ENCODE peak calls at places on chromosomes 2 and 18, in nine cellular contexts. R is ovary; N is CD4-positive, alpha-beta T cell; E is AG04449; G is type B pancreatic cell; V is neural crest cell; W is pancreas; B is uterus; H is astrocyte of the spinal cord. F is an unnamed sample.
A peak's percentile ranks its signal among the peaks of the same experiment; 100 is the strongest.

GRCh38 chr2:23385351-23385747 is 370 bp downstream of the KLHL29 start:
- DNase-seq in B (peak; percentile 41), R (no peak), W (no peak), E (no peak), N (peak; percentile 26), G (no peak), V (peak; percentile 33), H (peak; percentile 49), F (no peak)

GRCh38 chr18:21291106-21291505 is 49.1 kb downstream of the GREB1L start:
- DNase-seq in B (no peak), W (no peak), V (no peak), R (no peak), E (no peak), G (no peak), H (no peak), N (no peak), F (no peak)

GRCh38 chr18:62717850-62718229 is 2.5 kb downstream of the PHLPP1 start:
- DNase-seq in G (no peak), W (no peak), H (peak; percentile 59), N (no peak), B (no peak), E (no peak), R (no peak), V (no peak), F (no peak)

GRCh38 chr2:18637196-18637595 is 47.8 kb upstream of the NT5C1B start:
- DNase-seq in H (no peak), R (no peak), E (no peak), G (no peak), B (no peak), V (no peak), N (no peak), W (no peak), F (no peak)

GRCh38 chr2:120415060-120415459 is 69.1 kb downstream of the INHBB start:
- DNase-seq in H (no peak), W (no peak), E (no peak), G (no peak), B (no peak), V (no peak), N (no peak), R (no peak), F (no peak)

GRCh38 chr2:210227689-210228088 is 2.4 kb upstream of the ACADL start:
- DNase-seq in G (no peak), N (no peak), W (no peak), B (no peak), V (no peak), E (no peak), R (no peak), H (no peak), F (no peak)

GRCh38 chr18:56139792-56140254 is 498.6 kb downstream of the TXNL1 start:
- DNase-seq in G (no peak), H (peak; percentile 81), B (peak; percentile 62), R (peak; percentile 54), V (no peak), W (no peak), N (no peak), E (peak; percentile 74), F (no peak)

GRCh38 chr2:190343170-190343499 is 254 bp upstream of the INPP1 start:
- DNase-seq in V (no peak), W (no peak), H (no peak), E (no peak), B (no peak), N (no peak), G (no peak), R (no peak), F (no peak)

GRCh38 chr2:88227446-88227845 is 57.3 kb downstream of the THNSL2 start:
- DNase-seq in N (no peak), W (no peak), R (no peak), E (no peak), G (no peak), B (no peak), H (peak; percentile 26), V (no peak), F (no peak)

GRCh38 chr18:76256897-76257500 is 238.0 kb downstream of the ZNF516 start:
- DNase-seq in R (peak; percentile 59), W (no peak), B (peak; percentile 52), N (no peak), G (no peak), E (peak; percentile 33), V (no peak), H (peak; percentile 71), F (no peak)

GRCh38 chr2:219916261-219916660 is 288.8 kb downstream of the SLC4A3 start:
- DNase-seq in V (no peak), H (no peak), B (no peak), R (no peak), G (no peak), W (no peak), N (no peak), E (no peak), F (no peak)

GRCh38 chr18:26548144-26549102 is at the start of gene KCTD1:
- DNase-seq in G (peak; percentile 85), W (peak; percentile 87), N (peak; percentile 52), V (peak; percentile 71), E (peak; percentile 44), B (peak; percentile 67), R (peak; percentile 80), H (peak; percentile 90), F (peak; percentile 56)

GRCh38 chr2:195434346-195434745 is 222.7 kb upstream of the SLC39A10 start:
- DNase-seq in W (no peak), V (no peak), B (no peak), G (no peak), H (no peak), E (no peak), N (no peak), R (no peak), F (no peak)

GRCh38 chr2:98870516-98871158 is 65.4 kb downstream of the CRACDL start:
- DNase-seq in R (no peak), V (no peak), G (no peak), W (no peak), E (no peak), H (no peak), B (no peak), N (no peak), F (no peak)

GRCh38 chr2:81234711-81235110 is 930.2 kb upstream of the LRRTM1 start:
- DNase-seq in H (no peak), N (no peak), G (no peak), V (no peak), B (no peak), E (no peak), R (no peak), W (no peak), F (no peak)

GRCh38 chr18:79921984-79922965 is 29.2 kb downstream of the SLC66A2 start:
- DNase-seq in N (no peak), H (no peak), B (no peak), E (no peak), G (peak; percentile 42), W (peak; percentile 8), R (peak; percentile 9), V (no peak), F (no peak)

GRCh38 chr2:241242306-241242705 is 53.8 kb downstream of the ANO7 start:
- DNase-seq in W (no peak), E (no peak), H (no peak), V (no peak), G (no peak), R (no peak), N (no peak), B (no peak), F (no peak)

GRCh38 chr2:216298719-216299118 is 73.6 kb downstream of the MARCHF4 start:
- DNase-seq in B (no peak), R (no peak), E (peak; percentile 85), V (no peak), H (peak; percentile 44), W (no peak), N (no peak), G (no peak), F (no peak)

GRCh38 chr2:37287966-37288365 is 36.7 kb downstream of the PRKD3 start:
- DNase-seq in R (no peak), N (no peak), H (no peak), B (no peak), G (no peak), V (no peak), W (no peak), E (no peak), F (no peak)
- TF ChIP-seq CTCF in R (no peak), N (no peak), H (no peak), B (no peak), G (no peak), V (no peak), W (no peak), E (no peak), F (no peak)

DNA sequence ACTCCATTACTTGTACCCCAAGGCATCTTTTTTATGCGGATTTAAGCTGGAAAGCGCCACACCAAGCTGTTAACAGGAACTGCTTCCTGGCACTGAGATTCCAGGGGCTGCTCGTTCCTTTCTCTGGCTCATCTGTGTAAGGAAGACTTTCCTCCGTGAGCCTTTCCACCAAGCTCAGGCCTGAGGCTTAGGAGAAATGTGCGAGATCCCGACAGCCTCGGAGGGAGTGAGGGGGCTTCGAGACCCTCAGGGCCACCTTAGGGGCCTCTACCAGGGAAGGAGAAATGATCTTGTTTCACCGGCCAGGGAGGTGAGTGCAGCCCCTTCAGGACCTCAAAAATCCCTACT is 17.1 kb downstream of the B3GNT7 start:
- DNase-seq in R (no peak), N (no peak), E (no peak), W (no peak), B (no peak), G (no peak), V (no peak), H (no peak), F (no peak)
- TF ChIP-seq CTCF in R (no peak), N (no peak), E (no peak), W (no peak), B (no peak), G (no peak), V (no peak), H (no peak), F (no peak)

DNA sequence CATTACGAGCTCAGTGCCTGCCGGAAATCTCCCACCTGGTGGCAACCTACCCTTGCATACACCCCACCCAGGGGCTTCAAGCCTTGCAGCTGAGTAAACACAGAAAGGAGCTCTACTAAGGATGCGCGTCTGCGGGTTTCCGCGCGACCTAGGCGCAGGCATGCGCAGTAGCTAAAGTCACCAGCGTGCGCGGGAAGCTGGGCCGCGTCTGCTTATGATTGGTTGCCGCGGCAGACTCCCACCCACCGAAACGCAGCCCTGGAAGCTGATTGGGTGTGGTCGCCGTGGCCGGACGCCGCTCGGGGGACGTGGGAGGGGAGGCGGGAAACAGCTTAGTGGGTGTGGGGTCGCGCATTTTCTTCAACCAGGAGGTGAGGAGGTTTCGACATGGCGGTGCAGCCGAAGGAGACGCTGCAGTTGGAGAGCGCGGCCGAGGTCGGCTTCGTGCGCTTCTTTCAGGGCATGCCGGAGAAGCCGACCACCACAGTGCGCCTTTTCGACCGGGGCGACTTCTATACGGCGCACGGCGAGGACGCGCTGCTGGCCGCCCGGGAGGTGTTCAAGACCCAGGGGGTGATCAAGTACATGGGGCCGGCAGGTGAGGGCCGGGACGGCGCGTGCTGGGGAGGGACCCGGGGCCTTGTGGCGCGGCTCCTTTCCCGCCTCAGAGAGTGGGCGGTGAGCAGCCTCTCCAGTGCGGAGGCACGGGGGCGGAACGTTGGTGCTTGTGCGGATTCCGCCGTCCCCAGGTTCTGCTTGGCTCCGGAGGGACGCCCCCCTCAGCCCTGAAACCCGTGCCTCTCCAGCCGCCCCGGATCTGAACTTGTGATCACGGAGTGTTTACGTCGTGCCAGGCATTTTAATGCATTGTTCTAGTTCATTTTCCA is at the start of gene MSH2:
- DNase-seq in E (peak; percentile 38), B (peak; percentile 89), N (peak; percentile 89), H (peak; percentile 90), R (peak; percentile 90), V (peak; percentile 79), W (peak; percentile 90), G (peak; percentile 90), F (peak; percentile 83)
- TF ChIP-seq CTCF in E (no peak), B (no peak), N (no peak), H (no peak), R (no peak), V (no peak), W (no peak), G (no peak), F (no peak)

GRCh38 chr2:36701391-36701795 is 4.9 kb downstream of the VIT start:
- DNase-seq in H (no peak), E (no peak), N (no peak), G (no peak), W (no peak), B (no peak), R (no peak), V (no peak), F (no peak)
- TF ChIP-seq CTCF in H (no peak), E (no peak), N (no peak), G (peak; percentile 57), W (no peak), B (no peak), R (no peak), V (no peak), F (no peak)

F was measured in activated B cell treated with CpG ODN at 0.5 μM for 24 hours.